ENCODE peak calls at places on chromosomes 1 and 21, in ten cellular contexts. C, J, X, G, N, W, Y, K, V and S are unnamed samples.

GRCh38 chr1:64042331-64043100 is 160.9 kb upstream of the UBE2U start:
- DNase-seq in C (no peak), J (no peak), X (no peak), G (no peak), N (peak; percentile 11), W (no peak), Y (no peak), K (peak; percentile 72), V (no peak), S (no peak)

GRCh38 chr1:175503538-175503937 is 239.9 kb downstream of the TNR start:
- DNase-seq in C (no peak), J (no peak), X (no peak), G (no peak), N (no peak), W (no peak), Y (no peak), K (no peak), V (no peak), S (no peak)

GRCh38 chr1:6652986-6653385 is 28.3 kb downstream of the THAP3 start:
- DNase-seq in C (no peak), J (no peak), X (no peak), G (no peak), N (no peak), W (no peak), Y (no peak), K (no peak), V (no peak), S (no peak)

GRCh38 chr1:53634571-53634979 is 104.4 kb downstream of the GLIS1 start:
- DNase-seq in C (peak; percentile 44), J (no peak), X (no peak), G (no peak), N (no peak), W (no peak), Y (peak; percentile 50), K (peak; percentile 34), V (peak; percentile 29), S (no peak)

GRCh38 chr1:104648269-104648691 is 898.6 kb downstream of the AMY1C start:
- DNase-seq in C (peak; percentile 72), J (peak; percentile 1), X (no peak), G (no peak), N (peak; percentile 59), W (no peak), Y (no peak), K (no peak), V (no peak), S (no peak)

GRCh38 chr1:7265771-7266371 is 480.6 kb downstream of the CAMTA1 start:
- DNase-seq in C (no peak), J (peak; percentile 90), X (no peak), G (peak; percentile 95), N (no peak), W (peak; percentile 97), Y (peak; percentile 28), K (no peak), V (peak; percentile 95), S (no peak)

GRCh38 chr1:63545780-63546179 is 22.5 kb downstream of the EFCAB7 start:
- DNase-seq in C (no peak), J (no peak), X (no peak), G (no peak), N (no peak), W (no peak), Y (no peak), K (no peak), V (no peak), S (no peak)

GRCh38 chr1:170675825-170676224 is 11.9 kb downstream of the PRRX1 start:
- DNase-seq in C (no peak), J (no peak), X (no peak), G (no peak), N (no peak), W (no peak), Y (no peak), K (no peak), V (no peak), S (no peak)

GRCh38 chr1:3011631-3012510 is 9.4 kb upstream of the ACTRT2 start:
- DNase-seq in C (no peak), J (no peak), X (peak; percentile 29), G (no peak), N (no peak), W (no peak), Y (no peak), K (peak; percentile 66), V (no peak), S (no peak)

GRCh38 chr21:26877015-26877414 is 31.8 kb upstream of the ADAMTS1 start:
- DNase-seq in C (no peak), J (no peak), X (no peak), G (no peak), N (no peak), W (no peak), Y (no peak), K (no peak), V (no peak), S (no peak)

GRCh38 chr1:156747737-156748669 is 3.5 kb downstream of the HDGF start:
- DNase-seq in C (no peak), J (no peak), X (no peak), G (peak; percentile 27), N (peak; percentile 33), W (no peak), Y (no peak), K (no peak), V (no peak), S (no peak)
- H3K4me1 ChIP-seq in C (peaks cover 52% of the 10 kb centered on the region), J (peaks cover 48% of the 10 kb centered on the region), X (peaks cover 56% of the 10 kb centered on the region), G (peaks cover 27% of the 10 kb centered on the region), N (peaks cover 43% of the 10 kb centered on the region), W (peaks cover 48% of the 10 kb centered on the region), Y (peaks cover 35% of the 10 kb centered on the region), K (peaks cover 60% of the 10 kb centered on the region), V (peaks cover 59% of the 10 kb centered on the region), S (peaks cover 25% of the 10 kb centered on the region)

GRCh38 chr1:235124665-235125064 is 4.0 kb downstream of the TOMM20 start:
- DNase-seq in C (no peak), J (no peak), X (no peak), G (no peak), N (no peak), W (no peak), Y (no peak), K (no peak), V (no peak), S (no peak)
- H3K4me1 ChIP-seq in C (peaks cover 24% of the 10 kb centered on the region), J (peaks cover 20% of the 10 kb centered on the region), X (peaks cover 43% of the 10 kb centered on the region), G (peaks cover 13% of the 10 kb centered on the region), N (peaks cover 14% of the 10 kb centered on the region), W (peaks cover 9% of the 10 kb centered on the region), Y (peaks cover 2% of the 10 kb centered on the region), K (peaks cover 57% of the 10 kb centered on the region), V (peaks cover 41% of the 10 kb centered on the region), S (peaks cover 8% of the 10 kb centered on the region)

GRCh38 chr1:208053661-208054060 is 142.7 kb upstream of the CD34 start:
- DNase-seq in C (no peak), J (no peak), X (no peak), G (no peak), N (no peak), W (no peak), Y (no peak), K (no peak), V (no peak), S (no peak)
- H3K4me1 ChIP-seq in C (no peaks in the 10 kb centered on the region), J (no peaks in the 10 kb centered on the region), X (peaks cover 7% of the 10 kb centered on the region), G (no peaks in the 10 kb centered on the region), N (peaks cover 22% of the 10 kb centered on the region), W (no peaks in the 10 kb centered on the region), Y (peaks cover 4% of the 10 kb centered on the region), K (peaks cover 2% of the 10 kb centered on the region), V (peaks cover 1% of the 10 kb centered on the region), S (no peaks in the 10 kb centered on the region)

DNA sequence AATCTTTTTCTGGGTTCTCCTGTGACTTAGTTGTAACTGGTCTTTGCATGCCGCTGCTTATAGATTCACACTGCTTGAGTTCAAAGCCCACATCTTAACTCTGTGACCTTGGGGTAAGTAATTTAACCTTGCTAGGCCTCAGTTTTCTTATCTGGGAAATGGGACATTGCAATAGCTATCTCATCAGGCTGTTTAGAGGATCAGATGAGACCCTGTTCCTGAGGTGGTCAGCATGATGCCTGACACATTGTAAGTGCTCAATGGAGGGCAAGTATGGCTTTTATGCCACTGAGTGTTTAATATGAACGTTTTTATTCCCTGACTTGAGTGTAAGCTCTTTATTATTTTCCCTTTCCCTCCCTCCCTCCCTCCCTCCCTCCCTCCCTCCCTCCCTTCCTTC is 70.0 kb upstream of the WDR26 start:
- DNase-seq in C (no peak), J (no peak), X (no peak), G (no peak), N (no peak), W (no peak), Y (no peak), K (no peak), V (no peak), S (no peak)
- H3K4me1 ChIP-seq in C (peaks cover 42% of the 10 kb centered on the region), J (peaks cover 13% of the 10 kb centered on the region), X (peaks cover 28% of the 10 kb centered on the region), G (peaks cover 23% of the 10 kb centered on the region), N (peaks cover 55% of the 10 kb centered on the region), W (peaks cover 62% of the 10 kb centered on the region), Y (peaks cover 20% of the 10 kb centered on the region), K (peaks cover 26% of the 10 kb centered on the region), V (peaks cover 20% of the 10 kb centered on the region), S (peaks cover 14% of the 10 kb centered on the region)

DNA sequence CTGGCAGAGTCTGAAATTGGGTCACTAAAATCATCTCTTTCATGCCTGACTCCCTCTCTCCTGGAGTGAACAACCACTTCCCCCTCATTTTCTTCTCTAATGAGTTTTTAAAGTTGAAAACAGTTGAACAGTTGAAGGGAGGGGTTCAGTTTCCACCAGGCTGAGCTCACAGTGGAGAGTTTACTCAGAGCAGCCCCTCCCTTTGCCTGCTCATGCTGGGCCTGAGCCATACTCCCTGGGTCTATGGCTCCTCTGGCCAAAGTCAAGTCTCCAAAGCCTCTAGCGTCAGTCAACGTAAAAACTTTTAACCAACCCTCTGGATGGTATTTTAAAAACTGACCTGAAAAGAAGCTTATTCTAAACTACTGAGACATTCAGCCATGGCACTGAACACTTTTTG is 100.9 kb upstream of the RNPC3 start:
- DNase-seq in C (no peak), J (no peak), X (no peak), G (no peak), N (no peak), W (no peak), Y (no peak), K (no peak), V (no peak), S (no peak)
- H3K4me1 ChIP-seq in C (no peaks in the 10 kb centered on the region), J (no peaks in the 10 kb centered on the region), X (no peaks in the 10 kb centered on the region), G (no peaks in the 10 kb centered on the region), N (no peaks in the 10 kb centered on the region), W (no peaks in the 10 kb centered on the region), Y (no peaks in the 10 kb centered on the region), K (no peaks in the 10 kb centered on the region), V (no peaks in the 10 kb centered on the region), S (no peaks in the 10 kb centered on the region)